ENCODE peak calls at places on chromosomes 1 and 21, in eight cellular contexts. H, W, Z, G, P, U, N and M are unnamed samples.
A peak's percentile ranks its signal among the peaks of the same experiment; 100 is the strongest.

GRCh38 chr1:56034222-56034621 is 545.1 kb downstream of the PLPP3 start:
- DNase-seq in H (no peak), W (no peak), Z (no peak), G (no peak), P (no peak), U (no peak), N (no peak), M (no peak)

GRCh38 chr1:198121058-198121829 is 35.6 kb upstream of the NEK7 start:
- DNase-seq in H (peak; percentile 58), W (no peak), Z (no peak), G (no peak), P (no peak), U (no peak), N (peak; percentile 24), M (no peak)

GRCh38 chr1:1785666-1786065 is 7.4 kb upstream of the NADK start:
- DNase-seq in H (no peak), W (no peak), Z (no peak), G (no peak), P (no peak), U (no peak), N (no peak), M (no peak)

GRCh38 chr1:50983403-50983802 is 13.4 kb downstream of the CDKN2C start:
- DNase-seq in H (no peak), W (no peak), Z (no peak), G (no peak), P (no peak), U (no peak), N (no peak), M (no peak)

GRCh38 chr1:16905112-16905855 is 9.5 kb downstream of the RNU1-2 start:
- DNase-seq in H (no peak), W (no peak), Z (no peak), G (peak; percentile 74), P (no peak), U (no peak), N (peak; percentile 92), M (no peak)

GRCh38 chr1:23215751-23216449 is 1.4 kb downstream of the HTR1D start:
- DNase-seq in H (no peak), W (no peak), Z (no peak), G (no peak), P (no peak), U (no peak), N (no peak), M (no peak)

GRCh38 chr21:39602076-39602689 is 10.6 kb upstream of the B3GALT5 start:
- DNase-seq in H (no peak), W (no peak), Z (no peak), G (no peak), P (peak; percentile 90), U (no peak), N (no peak), M (no peak)

GRCh38 chr1:54465351-54465811 is 59.2 kb upstream of the SSBP3 start:
- DNase-seq in H (no peak), W (no peak), Z (peak; percentile 43), G (no peak), P (no peak), U (no peak), N (no peak), M (no peak)

DNA sequence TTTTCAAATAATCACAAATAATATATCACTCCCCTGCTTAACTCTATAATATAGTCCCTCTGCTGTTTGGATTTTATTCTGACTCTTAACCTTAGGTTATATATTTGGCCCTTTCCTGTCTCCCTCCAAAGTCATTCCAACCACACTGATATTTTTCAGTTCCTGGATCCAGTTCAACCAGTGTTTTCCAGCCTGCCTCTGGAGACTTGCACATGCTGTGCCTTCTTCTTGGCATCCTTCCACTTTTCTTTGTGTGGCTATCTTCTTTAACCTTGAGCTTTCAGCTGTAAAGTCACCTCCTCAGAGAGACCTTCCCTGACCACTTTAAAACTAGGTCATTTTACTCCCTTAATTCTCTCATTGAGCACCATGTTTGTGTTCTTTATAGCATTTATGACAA is 19.4 kb downstream of the CERS2 start:
- DNase-seq in H (no peak), W (no peak), Z (no peak), G (no peak), P (no peak), U (no peak), N (no peak), M (no peak)
- H3K36me3 ChIP-seq in H (peaks cover 23% of the 10 kb centered on the region), W (no peaks in the 10 kb centered on the region), Z (no peaks in the 10 kb centered on the region), G (peaks cover 18% of the 10 kb centered on the region), P (peaks cover 77% of the 10 kb centered on the region), U (peaks cover 7% of the 10 kb centered on the region), N (peaks cover 46% of the 10 kb centered on the region), M (peaks cover 81% of the 10 kb centered on the region)

DNA sequence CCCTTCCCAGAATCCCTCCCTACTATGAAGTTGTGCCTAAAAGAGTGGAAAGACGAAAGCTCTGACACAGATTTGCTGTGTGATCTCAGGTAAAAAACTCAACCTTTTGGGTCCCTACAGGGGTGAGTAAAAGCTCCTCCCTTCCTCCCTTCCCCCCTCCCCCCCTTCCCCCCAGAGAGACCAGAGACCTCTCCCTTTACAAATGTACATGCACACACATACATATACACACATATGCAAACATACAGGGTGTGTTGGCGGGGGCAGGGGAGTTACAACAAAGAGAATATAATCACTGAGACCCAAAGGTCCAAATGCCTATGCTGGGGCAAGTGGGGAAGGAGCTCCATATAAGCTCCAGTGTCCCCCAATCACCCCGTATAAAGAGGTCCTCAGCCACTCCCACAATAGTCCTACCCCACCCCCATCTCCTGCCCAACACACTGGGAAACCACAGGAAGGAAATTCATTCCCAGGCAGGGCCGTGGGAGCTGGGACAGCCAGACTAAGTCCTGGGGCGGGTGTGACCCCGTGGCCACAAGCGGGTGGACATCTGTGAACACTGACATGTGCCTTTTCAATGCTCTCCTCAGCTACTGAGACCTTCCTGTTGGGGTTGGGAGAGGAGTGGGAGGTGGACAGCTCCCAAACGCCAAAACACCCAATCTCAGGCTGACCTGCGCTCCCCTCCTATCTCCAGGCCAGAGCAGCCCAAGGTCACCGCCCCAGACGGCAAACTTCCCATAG is 2.0 kb downstream of the MEF2D start:
- DNase-seq in H (peak; percentile 86), W (no peak), Z (no peak), G (no peak), P (no peak), U (no peak), N (no peak), M (no peak)
- TF ChIP-seq POLR2A in H (peak; percentile 84), W (peak; percentile 40), Z (peak; percentile 39), G (no peak), P (peak; percentile 58), U (peak; percentile 54), N (no peak), M (no peak)

DNA sequence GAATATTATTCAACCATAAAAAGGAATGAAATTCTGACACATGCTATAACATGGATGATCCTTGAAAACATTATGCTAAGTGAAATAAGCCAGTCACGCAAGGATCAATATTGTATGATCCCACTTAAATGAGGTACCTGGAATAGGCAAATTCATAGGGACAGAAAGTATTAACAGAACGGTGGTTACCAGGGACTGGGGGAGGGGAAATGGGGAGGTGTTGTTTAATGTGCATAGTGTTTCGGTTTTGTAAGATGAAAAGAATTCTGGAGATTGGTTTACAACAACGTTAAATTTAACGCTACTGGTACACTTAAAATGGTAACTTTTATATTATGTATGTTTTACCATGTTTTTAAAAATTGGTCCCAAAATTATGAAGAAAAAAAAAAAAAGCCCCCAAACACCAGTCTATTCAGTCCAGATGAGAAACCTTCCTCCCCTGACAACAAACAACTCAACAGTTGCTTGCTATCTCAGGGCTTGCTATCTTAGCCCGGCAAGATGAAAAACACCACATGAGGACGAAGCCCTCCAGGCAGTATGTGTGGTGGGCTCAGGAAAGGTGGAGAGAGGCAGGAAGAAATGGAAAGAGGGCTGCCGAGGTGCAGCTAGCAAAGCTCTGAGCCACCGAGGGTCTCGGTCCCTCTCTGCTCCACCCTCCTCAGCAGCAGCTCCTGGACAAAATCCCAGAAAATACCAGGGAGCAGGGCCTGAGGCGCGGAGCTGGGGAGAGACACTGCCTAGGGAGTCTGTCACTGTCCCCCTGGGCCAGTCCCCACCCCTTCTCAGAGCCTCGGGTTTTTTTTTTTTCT is 8.5 kb downstream of the NUAK2 start:
- DNase-seq in H (no peak), W (no peak), Z (no peak), G (no peak), P (no peak), U (no peak), N (no peak), M (no peak)
- H3K27ac ChIP-seq in H (peak overlapping the region; percentile 55), W (peak overlapping the region; percentile 83), Z (peak overlapping the region; percentile 4), G (no peak overlapping the region), P (peak overlapping the region; percentile 42), U (peak overlapping the region; percentile 50), N (no peak overlapping the region), M (peak overlapping the region; percentile 44)

GRCh38 chr21:26850116-26850643 is 5.0 kb upstream of the ADAMTS1 start:
- DNase-seq in H (peak; percentile 75), W (no peak), Z (no peak), G (peak; percentile 0), P (no peak), U (no peak), N (peak; percentile 2), M (no peak)

GRCh38 chr21:26847951-26848350 is 2.7 kb upstream of the ADAMTS1 start:
- DNase-seq in H (no peak), W (no peak), Z (no peak), G (no peak), P (no peak), U (no peak), N (no peak), M (no peak)

GRCh38 chr21:26849428-26850115 is 4.4 kb upstream of the ADAMTS1 start:
- DNase-seq in H (peak; percentile 55), W (peak; percentile 60), Z (no peak), G (no peak), P (no peak), U (no peak), N (peak; percentile 6), M (no peak)

GRCh38 chr21:26851109-26851944 is 6.1 kb upstream of the ADAMTS1 start:
- DNase-seq in H (no peak), W (no peak), Z (no peak), G (no peak), P (no peak), U (no peak), N (no peak), M (no peak)

GRCh38 chr21:26852422-26852821 is 7.2 kb upstream of the ADAMTS1 start:
- DNase-seq in H (no peak), W (no peak), Z (no peak), G (no peak), P (no peak), U (no peak), N (no peak), M (no peak)
- H3K36me3 ChIP-seq in H (no peaks in the 10 kb centered on the region), W (no peaks in the 10 kb centered on the region), Z (no peaks in the 10 kb centered on the region), G (no peaks in the 10 kb centered on the region), P (no peaks in the 10 kb centered on the region), U (no peaks in the 10 kb centered on the region), N (no peaks in the 10 kb centered on the region), M (no peaks in the 10 kb centered on the region)